ENCODE peak calls at places on chromosomes 13 and 19, in four cellular contexts. W is H9, G is IMR-90, O is PC-3. M is an unnamed sample.

GRCh38 chr13:109220631-109221030 is 565.8 kb downstream of the IRS2 start:
- DNase-seq in G (no peak), O (no peak), W (no peak), M (no peak)

GRCh38 chr19:47110521-47111080 is 3.0 kb downstream of the ZC3H4 start:
- DNase-seq in W (no peak), O (peak; percentile 26), G (no peak), M (peak; percentile 72)

GRCh38 chr19:10812902-10813404 is 23.1 kb downstream of the TMED1 start:
- DNase-seq in O (peak; percentile 64), W (no peak), G (peak; percentile 97), M (no peak)

GRCh38 chr13:113915012-113915763 is 51.3 kb upstream of the GAS6 start:
- DNase-seq in W (peak; percentile 15), G (no peak), O (no peak), M (no peak)

GRCh38 chr13:41457589-41458186 is 338 bp downstream of the RGCC start:
- DNase-seq in W (no peak), G (no peak), O (no peak), M (peak; percentile 53)

GRCh38 chr19:1566392-1567115 is 1.6 kb downstream of the MEX3D start:
- DNase-seq in W (peak; percentile 90), G (peak; percentile 77), O (peak; percentile 46), M (no peak)

GRCh38 chr19:19562665-19563347 is 24.7 kb downstream of the CILP2 start:
- DNase-seq in O (no peak), W (no peak), G (no peak), M (peak; percentile 61)

GRCh38 chr13:108263961-108264360 is 5.6 kb upstream of the TNFSF13B start:
- DNase-seq in G (no peak), O (no peak), W (no peak), M (no peak)

GRCh38 chr13:30052127-30052526 is 201.7 kb upstream of the UBL3 start:
- DNase-seq in G (no peak), O (no peak), W (peak; percentile 76), M (no peak)

GRCh38 chr19:1253514-1254080 is 5.2 kb downstream of the MIDN start:
- DNase-seq in G (peak; percentile 88), O (peak; percentile 56), W (no peak), M (no peak)

GRCh38 chr19:990119-990571 is 6.0 kb downstream of the WDR18 start:
- DNase-seq in W (no peak), G (no peak), O (no peak), M (no peak)

GRCh38 chr13:36143768-36144167 is 12.6 kb upstream of the DCLK1 start:
- DNase-seq in W (no peak), O (no peak), G (no peak), M (no peak)

GRCh38 chr19:7864719-7865074 is 9.5 kb downstream of the PRR36 start:
- DNase-seq in W (no peak), O (no peak), G (no peak), M (no peak)

GRCh38 chr19:15155296-15155695 is 45.5 kb downstream of the NOTCH3 start:
- DNase-seq in O (no peak), W (no peak), G (no peak), M (no peak)

GRCh38 chr13:22143671-22144070 is 472.8 kb downstream of the FGF9 start:
- DNase-seq in W (no peak), G (no peak), O (no peak), M (no peak)

GRCh38 chr13:110841846-110842245 is 73.0 kb downstream of the ANKRD10 start:
- DNase-seq in W (no peak), O (peak; percentile 88), G (peak; percentile 8), M (no peak)

GRCh38 chr19:53818756-53819155 is 5.4 kb downstream of the NLRP12 start:
- DNase-seq in G (no peak), W (peak; percentile 51), O (no peak), M (no peak)

GRCh38 chr19:27746691-27747380 is 1466.1 kb downstream of the UQCRFS1 start:
- DNase-seq in G (peak; percentile 1), W (peak; percentile 70), O (peak; percentile 12), M (no peak)

GRCh38 chr13:109740121-109740520 is 46.3 kb downstream of the IRS2 start:
- DNase-seq in G (no peak), O (no peak), W (no peak), M (no peak)

GRCh38 chr19:56333506-56333905 is 18.9 kb upstream of the ZSCAN5A start:
- DNase-seq in G (peak; percentile 56), W (no peak), O (peak; percentile 87), M (peak; percentile 88)

GRCh38 chr13:30376426-30377311 is 45.6 kb upstream of the UBE2L5 start:
- DNase-seq in W (no peak), G (no peak), O (peak; percentile 29), M (peak; percentile 91)

GRCh38 chr13:94119360-94119936 is 360.0 kb downstream of the DCT start:
- DNase-seq in O (no peak), W (no peak), G (no peak), M (no peak)

GRCh38 chr13:81565849-81566248 is 1224.9 kb upstream of the SPRY2 start:
- DNase-seq in G (no peak), O (no peak), W (no peak), M (no peak)

GRCh38 chr13:103898481-103898880 is 832.3 kb upstream of the SLC10A2 start:
- DNase-seq in O (no peak), W (peak; percentile 33), G (no peak), M (no peak)

GRCh38 chr13:86918682-86919081 is 752.5 kb upstream of the SLITRK5 start:
- DNase-seq in O (no peak), G (no peak), W (no peak), M (no peak)

GRCh38 chr19:35555301-35556005 is 8.0 kb downstream of the ATP4A start:
- DNase-seq in W (peak; percentile 74), G (peak; percentile 35), O (peak; percentile 25), M (peak; percentile 67)

GRCh38 chr19:55353356-55353802 is 1.1 kb downstream of the COX6B2 start:
- DNase-seq in G (no peak), W (no peak), O (peak; percentile 39), M (no peak)

GRCh38 chr13:111322916-111323331 is 2.5 kb downstream of the TEX29 start:
- DNase-seq in W (peak; percentile 15), O (no peak), G (no peak), M (no peak)

GRCh38 chr19:52592301-52592700 is 22.2 kb downstream of the ZNF701 start:
- DNase-seq in O (no peak), G (no peak), W (no peak), M (no peak)

GRCh38 chr13:27404680-27405079 is 19.7 kb upstream of the GTF3A start:
- DNase-seq in O (no peak), G (no peak), W (no peak), M (no peak)

DNA sequence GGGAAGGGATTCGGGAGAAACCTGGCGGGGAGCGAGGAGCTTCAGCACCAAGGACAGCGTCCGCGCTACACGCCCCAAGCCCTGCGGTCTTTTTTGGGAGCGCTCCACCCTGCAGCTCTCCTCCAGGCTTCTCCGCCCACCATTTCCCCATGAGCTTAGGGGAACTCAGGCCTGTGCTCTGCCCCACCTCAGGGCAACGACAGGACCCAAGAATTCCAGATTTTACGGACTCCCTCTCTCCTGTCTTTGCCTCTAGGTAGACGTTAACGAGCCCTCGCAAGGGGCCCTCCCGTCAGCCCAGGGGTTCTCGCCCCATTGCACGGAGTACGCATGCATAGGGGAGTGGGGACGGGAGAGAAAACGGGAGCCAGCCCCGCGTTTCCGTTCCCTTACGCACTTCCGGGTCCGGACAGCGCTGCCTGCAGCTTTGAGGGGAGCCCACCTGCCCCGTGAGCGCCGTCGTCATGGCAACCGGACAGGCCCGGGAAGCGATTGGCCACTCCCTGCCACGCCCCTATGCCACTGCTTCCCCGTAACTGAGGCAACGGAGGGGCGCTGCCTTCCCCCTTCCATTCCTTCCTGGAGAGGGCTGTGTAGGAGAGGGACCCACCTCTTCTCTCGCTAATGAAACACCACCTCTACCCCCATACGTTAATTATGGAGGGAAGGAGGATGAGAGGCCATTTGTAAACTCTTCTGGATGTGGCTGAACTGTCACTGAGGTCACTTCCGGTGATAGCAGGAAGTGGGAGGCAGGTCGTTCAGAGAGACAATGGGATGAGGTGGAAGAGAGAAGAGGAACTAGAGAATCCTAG is 20.8 kb downstream of the NOVA2 start:
- DNase-seq in W (peak; percentile 96), G (peak; percentile 42), O (peak; percentile 42), M (no peak)
- H3K4me2 ChIP-seq in W (peak overlapping the region; percentile 41), G (peak overlapping the region; percentile 27), O (no peak overlapping the region), M (no peak overlapping the region)

GRCh38 chr19:38785187-38785699 is 3.8 kb upstream of the LGALS7B start:
- DNase-seq in W (no peak), O (no peak), G (no peak), M (peak; percentile 5)

GRCh38 chr19:38784224-38784623 is 4.8 kb upstream of the LGALS7B start:
- DNase-seq in W (no peak), G (peak; percentile 46), O (no peak), M (peak; percentile 31)

GRCh38 chr19:38786572-38787265 is 2.3 kb upstream of the LGALS7B start:
- DNase-seq in O (no peak), G (no peak), W (no peak), M (peak; percentile 26)

GRCh38 chr19:38792250-38793111 is 3.5 kb downstream of the LGALS7B start:
- DNase-seq in W (peak; percentile 77), G (no peak), O (no peak), M (no peak)

DNA sequence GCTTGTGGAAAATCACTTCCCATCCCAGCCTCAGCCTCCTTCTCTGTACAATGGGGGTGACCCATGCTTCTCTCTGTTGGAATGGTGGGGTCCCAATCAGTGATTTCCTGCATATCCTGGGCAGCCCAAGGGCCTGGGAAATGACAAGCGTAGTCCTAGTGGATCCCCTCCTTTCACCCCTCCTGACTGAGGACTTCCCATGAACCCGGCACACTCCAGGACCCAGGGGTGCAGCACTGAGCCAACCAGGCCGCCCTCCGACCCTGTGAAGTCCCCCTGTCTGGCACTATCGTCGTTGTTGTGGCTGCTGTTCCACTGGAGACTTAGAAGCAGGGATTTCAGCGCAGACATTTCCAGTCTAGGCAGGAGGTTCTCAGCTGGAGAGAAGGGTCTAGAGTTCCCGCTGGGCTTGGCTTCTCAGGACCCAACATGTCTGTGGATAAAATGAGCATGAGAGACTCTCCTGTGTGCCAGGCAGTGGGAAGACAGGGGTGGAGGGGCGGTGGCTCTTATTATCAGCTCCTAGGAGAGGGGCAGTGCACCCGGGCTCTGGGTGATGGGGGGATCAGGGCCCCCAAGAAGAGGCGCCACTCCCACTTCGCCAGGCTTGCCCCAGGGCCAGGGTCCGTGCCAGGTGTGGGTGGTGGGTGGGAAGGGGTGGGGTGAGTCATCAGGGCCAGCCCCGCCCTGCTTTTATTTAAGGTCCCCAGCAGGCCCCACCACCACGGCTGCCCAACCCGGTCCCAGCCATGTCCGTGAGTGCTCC is at the start of gene LGALS7B:
- DNase-seq in W (no peak), G (no peak), O (no peak), M (peak; percentile 36)
- H3K27ac ChIP-seq in W (no peak within 1 kb of the TSS), G (no peak within 1 kb of the TSS), O (no peak within 1 kb of the TSS), M (no peak within 1 kb of the TSS)

GRCh38 chr19:16627928-16628182 is 149 bp downstream of the MED26 start:
- DNase-seq in W (no peak), O (no peak), G (no peak), M (no peak)
- H3K9ac ChIP-seq in W (peak overlapping the region; percentile 73), O (peak overlapping the region; percentile 98), G (peak overlapping the region; percentile 93), M (peak overlapping the region; percentile 98)

GRCh38 chr19:29965529-29965928 is 23.5 kb downstream of the URI1 start:
- DNase-seq in G (peak; percentile 88), O (peak; percentile 66), W (no peak), M (no peak)

GRCh38 chr19:29971002-29971401 is 29.0 kb downstream of the URI1 start:
- DNase-seq in W (no peak), G (no peak), O (no peak), M (no peak)

GRCh38 chr19:29969891-29970290 is 27.9 kb downstream of the URI1 start:
- DNase-seq in W (no peak), O (no peak), G (no peak), M (no peak)

GRCh38 chr19:29966594-29967249 is 24.7 kb downstream of the URI1 start:
- DNase-seq in O (peak; percentile 8), G (peak; percentile 34), W (no peak), M (peak; percentile 66)

GRCh38 chr19:29967623-29968022 is 25.6 kb downstream of the URI1 start:
- DNase-seq in G (peak; percentile 37), O (no peak), W (no peak), M (no peak)
- H3K4me2 ChIP-seq in G (peak overlapping the region; percentile 69), O (no peak overlapping the region), W (no peak overlapping the region), M (no peak overlapping the region)